ENCODE peak calls at places on chromosomes 13 and 19, in ten cellular contexts. F is foreskin keratinocyte, Y is gastrocnemius medialis, K is epithelial cell of esophagus, W is NCI-H82, S is left lung, B is epithelial cell of proximal tubule, J is tibial nerve, C is Daoy, Q is transverse colon. V is an unnamed sample.

GRCh38 chr13:109595466-109595865 is 190.9 kb downstream of the IRS2 start:
- DNase-seq in Y (no peak), B (no peak), F (no peak), W (no peak), S (no peak), J (no peak), K (no peak), Q (no peak), C (no peak), V (no peak)

GRCh38 chr13:109785892-109786450 is 412 bp downstream of the IRS2 start:
- DNase-seq in Q (no peak), J (no peak), S (peak; percentile 88), Y (no peak), W (peak; percentile 57), K (no peak), F (no peak), B (no peak), C (no peak), V (no peak)

GRCh38 chr13:73677041-73677589 is 457.1 kb downstream of the KLF12 start:
- DNase-seq in J (no peak), B (no peak), W (no peak), Q (no peak), C (no peak), Y (no peak), F (peak; percentile 99), S (no peak), K (peak; percentile 97), V (no peak)

GRCh38 chr19:50187937-50188336 is 15.5 kb upstream of the MYH14 start:
- DNase-seq in Q (peak; percentile 80), S (no peak), K (no peak), J (no peak), F (no peak), B (no peak), C (no peak), Y (no peak), W (no peak), V (no peak)

GRCh38 chr13:46596501-46596900 is 43.5 kb downstream of the LRCH1 start:
- DNase-seq in J (no peak), B (no peak), F (peak; percentile 49), W (no peak), Y (no peak), C (no peak), Q (no peak), S (no peak), K (no peak), V (no peak)

GRCh38 chr13:100608906-100609305 is 20.3 kb upstream of the GGACT start:
- DNase-seq in C (peak; percentile 12), W (no peak), F (no peak), K (no peak), S (no peak), J (no peak), Y (no peak), Q (peak; percentile 34), B (no peak), V (no peak)

GRCh38 chr13:60258349-60258748 is 94.6 kb upstream of the DIAPH3 start:
- DNase-seq in Y (no peak), Q (no peak), W (peak; percentile 73), S (no peak), F (no peak), J (no peak), K (no peak), C (no peak), B (no peak), V (no peak)

GRCh38 chr13:39892731-39893293 is 237.3 kb downstream of the COG6 start:
- DNase-seq in Q (no peak), B (no peak), S (no peak), K (no peak), J (no peak), Y (no peak), W (no peak), F (no peak), C (no peak), V (no peak)

GRCh38 chr13:109788372-109789195 is 2.2 kb upstream of the IRS2 start:
- DNase-seq in K (no peak), J (no peak), S (no peak), C (no peak), W (no peak), F (no peak), Q (no peak), B (no peak), Y (no peak), V (no peak)

GRCh38 chr13:50679321-50679720 is 164.2 kb downstream of the DLEU7 start:
- DNase-seq in S (no peak), J (no peak), C (peak; percentile 3), K (no peak), F (peak; percentile 29), B (no peak), Y (no peak), W (no peak), Q (no peak), V (no peak)

GRCh38 chr19:52369463-52370340 is at the start of gene ZNF880:
- DNase-seq in Q (peak; percentile 90), B (peak; percentile 16), J (peak; percentile 93), C (peak; percentile 97), K (peak; percentile 91), S (peak; percentile 93), W (peak; percentile 96), F (peak; percentile 85), Y (peak; percentile 73), V (peak; percentile 86)

GRCh38 chr13:26348966-26349365 is 95.0 kb downstream of the CDK8 start:
- DNase-seq in S (no peak), Q (no peak), W (no peak), C (no peak), K (no peak), B (no peak), Y (no peak), F (no peak), J (no peak), V (no peak)

GRCh38 chr19:58453743-58454142 is 2.3 kb downstream of the ZNF324B start:
- DNase-seq in Q (no peak), Y (no peak), C (no peak), J (no peak), S (no peak), K (no peak), F (no peak), W (no peak), B (no peak), V (no peak)

GRCh38 chr19:44592451-44592890 is 20.9 kb upstream of the IGSF23 start:
- DNase-seq in Y (peak; percentile 18), F (no peak), J (no peak), S (no peak), B (no peak), W (no peak), C (no peak), K (peak; percentile 61), Q (no peak), V (no peak)

GRCh38 chr13:25292301-25292700 is 5.0 kb upstream of the MTMR6 start:
- DNase-seq in J (no peak), F (peak; percentile 25), Y (no peak), K (peak; percentile 10), C (no peak), W (peak; percentile 97), B (peak; percentile 36), S (no peak), Q (no peak), V (no peak)

GRCh38 chr19:2974342-2974932 is 2.9 kb upstream of the TLE6 start:
- DNase-seq in F (no peak), C (no peak), Q (no peak), S (peak; percentile 27), J (peak; percentile 81), B (no peak), W (peak; percentile 58), K (no peak), Y (peak; percentile 57), V (no peak)

GRCh38 chr19:28297036-28297435 is 915.9 kb downstream of the UQCRFS1 start:
- DNase-seq in J (no peak), S (no peak), F (no peak), W (no peak), C (no peak), Q (no peak), B (no peak), Y (no peak), K (no peak), V (no peak)

GRCh38 chr19:50835785-50836542 is 2.6 kb upstream of the KLK15 start:
- DNase-seq in C (peak; percentile 87), F (peak; percentile 42), J (peak; percentile 54), Q (peak; percentile 89), S (peak; percentile 93), Y (no peak), W (peak; percentile 65), K (peak; percentile 63), B (no peak), V (peak; percentile 9)